ENCODE peak calls at places on chromosomes 5 and 9, in seven cellular contexts. S is psoas muscle, Y is MM.1S, F is PC-3, A is small intestine, Q is A549, M is GM12878. N is an unnamed sample.

GRCh38 chr5:93479982-93480509 is 101.0 kb downstream of the NR2F1-AS1 start:
- DNase-seq in Q (no peak), Y (no peak), S (no peak), A (no peak), F (no peak), M (no peak), N (no peak)

GRCh38 chr5:123035950-123036390 is 555 bp downstream of the PPIC start:
- DNase-seq in A (peak; percentile 66), S (peak; percentile 51), M (no peak), F (peak; percentile 39), Y (peak; percentile 12), Q (peak; percentile 70), N (peak; percentile 25)

GRCh38 chr9:69252436-69252835 is 72.6 kb upstream of the ENTREP1 start:
- DNase-seq in S (no peak), Q (no peak), Y (no peak), A (no peak), M (no peak), F (no peak), N (no peak)

GRCh38 chr9:95570150-95570549 is 53.4 kb upstream of the PTCH1 start:
- DNase-seq in S (no peak), Y (no peak), M (no peak), A (no peak), Q (no peak), F (no peak), N (no peak)

GRCh38 chr9:126724226-126724625 is 80.6 kb upstream of the ZBTB43 start:
- DNase-seq in S (no peak), M (no peak), Q (no peak), Y (no peak), A (no peak), F (peak; percentile 11), N (no peak)

GRCh38 chr5:30194595-30194994 is 998.9 kb upstream of the CDH6 start:
- DNase-seq in S (no peak), A (no peak), F (no peak), M (no peak), Q (no peak), Y (no peak), N (no peak)

GRCh38 chr5:76099286-76099702 is 16.1 kb downstream of the SV2C start:
- DNase-seq in Q (no peak), M (peak; percentile 43), Y (peak; percentile 82), A (no peak), S (no peak), F (no peak), N (no peak)

GRCh38 chr5:143514915-143515314 is 111.4 kb upstream of the NR3C1 start:
- DNase-seq in M (no peak), A (no peak), Y (peak; percentile 13), Q (no peak), F (no peak), S (no peak), N (no peak)

GRCh38 chr5:67089200-67089725 is 107.3 kb downstream of the CD180 start:
- DNase-seq in Q (no peak), S (peak; percentile 13), F (peak; percentile 54), A (no peak), M (no peak), Y (no peak), N (no peak)

DNA sequence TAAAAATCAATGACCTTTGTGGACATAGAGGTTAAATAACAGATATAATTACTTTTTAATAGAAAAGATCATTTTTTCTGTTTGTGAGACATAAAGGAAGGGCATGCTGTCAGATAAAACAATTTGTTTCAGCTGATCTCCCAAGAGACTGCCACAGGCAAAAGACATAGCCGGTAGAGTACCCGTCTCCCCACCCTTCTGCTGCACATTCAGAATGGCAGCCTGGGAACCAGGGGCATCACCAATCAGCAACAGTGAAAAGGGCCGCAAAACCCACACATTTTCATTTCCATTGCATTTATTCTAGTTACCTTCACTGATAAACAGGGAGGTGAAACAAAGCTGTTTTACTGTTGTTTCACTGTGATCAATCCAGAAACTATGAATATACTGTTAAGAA is 357.7 kb downstream of the ARRDC3 start:
- DNase-seq in M (no peak), Q (no peak), F (no peak), A (no peak), S (no peak), Y (no peak), N (no peak)
- H3K4me1 ChIP-seq in M (no peaks in the 10 kb centered on the region), Q (peaks cover 40% of the 10 kb centered on the region), F (peaks cover 8% of the 10 kb centered on the region), A (peaks cover 10% of the 10 kb centered on the region), S (peaks cover 37% of the 10 kb centered on the region), Y (no peaks in the 10 kb centered on the region), N (peaks cover 53% of the 10 kb centered on the region)

GRCh38 chr5:98913911-98914310 is 14.9 kb downstream of the CHD1 start:
- DNase-seq in A (no peak), Y (no peak), F (no peak), S (no peak), M (no peak), Q (no peak), N (no peak)
- H3K4me1 ChIP-seq in A (no peaks in the 10 kb centered on the region), Y (no peaks in the 10 kb centered on the region), F (no peaks in the 10 kb centered on the region), S (peaks cover 29% of the 10 kb centered on the region), M (no peaks in the 10 kb centered on the region), Q (peaks cover 12% of the 10 kb centered on the region), N (peaks cover 13% of the 10 kb centered on the region)

GRCh38 chr5:88248094-88248493 is 20.6 kb downstream of the TMEM161B start:
- DNase-seq in A (no peak), Y (no peak), Q (no peak), S (no peak), F (no peak), M (no peak), N (no peak)
- H3K4me1 ChIP-seq in A (peaks cover 7% of the 10 kb centered on the region), Y (no peaks in the 10 kb centered on the region), Q (peaks cover 27% of the 10 kb centered on the region), S (peaks cover 6% of the 10 kb centered on the region), F (peaks cover 37% of the 10 kb centered on the region), M (no peaks in the 10 kb centered on the region), N (peaks cover 26% of the 10 kb centered on the region)

GRCh38 chr5:6727231-6727630 is 14.0 kb downstream of the TENT4A start:
- DNase-seq in M (no peak), F (no peak), Y (no peak), A (no peak), Q (no peak), S (no peak), N (no peak)
- H3K4me1 ChIP-seq in M (peaks cover 63% of the 10 kb centered on the region), F (peaks cover 8% of the 10 kb centered on the region), Y (peaks cover 58% of the 10 kb centered on the region), A (peaks cover 21% of the 10 kb centered on the region), Q (peaks cover 30% of the 10 kb centered on the region), S (peaks cover 88% of the 10 kb centered on the region), N (peaks cover 3% of the 10 kb centered on the region)

DNA sequence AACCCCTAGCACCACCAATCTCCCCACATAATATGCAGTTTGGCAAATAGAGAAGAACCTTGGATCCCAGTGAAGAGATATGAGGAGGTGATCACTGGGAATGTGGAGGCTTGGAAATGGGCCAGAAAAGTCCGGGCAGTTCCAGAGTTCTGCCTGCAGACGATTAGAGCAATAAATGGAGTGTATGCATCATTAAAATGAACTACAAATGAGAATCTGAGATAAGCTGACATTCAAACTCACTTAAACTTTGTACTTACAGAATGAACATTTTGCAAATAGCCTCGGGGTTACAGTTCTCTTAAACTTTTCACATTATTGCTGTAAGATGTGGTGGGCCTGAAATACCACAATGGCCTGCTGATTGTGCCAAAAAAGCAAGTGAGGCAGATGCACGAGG is 23.0 kb upstream of the LHFPL2 start:
- DNase-seq in M (no peak), F (peak; percentile 17), A (peak; percentile 97), Q (peak; percentile 14), S (no peak), Y (no peak), N (peak; percentile 8)
- H3K4me1 ChIP-seq in M (no peaks in the 10 kb centered on the region), F (peaks cover 10% of the 10 kb centered on the region), A (no peaks in the 10 kb centered on the region), Q (peaks cover 44% of the 10 kb centered on the region), S (no peaks in the 10 kb centered on the region), Y (no peaks in the 10 kb centered on the region), N (no peaks in the 10 kb centered on the region)

GRCh38 chr9:38060688-38061087 is 8.3 kb downstream of the SHB start:
- DNase-seq in Q (no peak), S (no peak), F (no peak), Y (no peak), M (no peak), A (no peak), N (no peak)

GRCh38 chr9:38063363-38063707 is 5.7 kb downstream of the SHB start:
- DNase-seq in F (no peak), S (no peak), A (no peak), Q (no peak), M (no peak), Y (no peak), N (no peak)

GRCh38 chr9:38062498-38063362 is 6.3 kb downstream of the SHB start:
- DNase-seq in M (no peak), F (peak; percentile 58), S (no peak), Y (no peak), Q (no peak), A (peak; percentile 61), N (no peak)

GRCh38 chr9:38061326-38061947 is 7.6 kb downstream of the SHB start:
- DNase-seq in Q (no peak), Y (no peak), A (no peak), F (no peak), S (no peak), M (peak; percentile 65), N (no peak)

DNA sequence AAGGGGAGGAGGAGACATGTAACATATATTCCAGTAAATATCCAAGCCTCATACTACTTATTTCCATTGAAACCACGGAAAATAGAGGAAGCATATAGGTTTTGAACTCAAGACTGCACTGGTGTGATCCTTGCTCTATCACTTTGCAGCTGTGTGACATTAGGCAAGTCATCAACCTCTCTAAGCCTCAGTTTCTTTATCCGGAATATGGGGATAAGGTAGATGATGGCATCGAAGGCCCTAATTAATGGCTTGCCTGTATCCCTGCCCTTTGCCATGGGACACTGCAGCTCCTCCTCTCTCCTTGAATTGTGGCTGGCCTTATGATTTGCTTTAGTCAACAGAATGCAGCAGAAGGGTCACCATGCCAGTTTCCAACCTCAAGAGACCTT is 6.9 kb downstream of the SHB start:
- DNase-seq in A (no peak), Y (no peak), S (no peak), Q (no peak), M (no peak), F (no peak), N (no peak)
- H3K4me1 ChIP-seq in A (peaks cover 7% of the 10 kb centered on the region), Y (peaks cover 15% of the 10 kb centered on the region), S (peaks cover 75% of the 10 kb centered on the region), Q (peaks cover 96% of the 10 kb centered on the region), M (peaks cover 44% of the 10 kb centered on the region), F (peaks cover 39% of the 10 kb centered on the region), N (peaks cover 22% of the 10 kb centered on the region)

DNA sequence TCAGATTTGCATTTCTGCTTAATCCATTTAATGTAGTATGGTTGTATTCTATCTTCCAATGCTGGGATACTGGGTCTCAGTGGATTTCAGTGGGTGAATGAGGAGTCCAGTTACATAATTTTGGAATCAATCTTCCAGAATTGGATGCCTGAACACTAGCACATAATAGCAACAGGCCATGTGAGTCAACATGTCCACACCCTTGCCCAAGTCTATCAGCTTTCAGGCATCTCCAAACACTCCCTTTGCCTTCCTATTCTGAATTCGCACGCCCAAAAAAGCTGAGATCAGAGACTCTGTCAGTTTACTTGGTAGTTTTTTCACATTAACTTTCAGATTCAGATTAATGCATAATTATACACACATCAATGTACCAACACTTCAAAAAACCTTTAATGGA is 202.5 kb downstream of the TSSK1B start:
- DNase-seq in M (no peak), Q (no peak), A (no peak), S (no peak), Y (no peak), F (peak; percentile 32), N (no peak)
- H3K4me1 ChIP-seq in M (no peaks in the 10 kb centered on the region), Q (no peaks in the 10 kb centered on the region), A (no peaks in the 10 kb centered on the region), S (peaks cover 20% of the 10 kb centered on the region), Y (peaks cover 20% of the 10 kb centered on the region), F (peaks cover 29% of the 10 kb centered on the region), N (peaks cover 24% of the 10 kb centered on the region)

DNA sequence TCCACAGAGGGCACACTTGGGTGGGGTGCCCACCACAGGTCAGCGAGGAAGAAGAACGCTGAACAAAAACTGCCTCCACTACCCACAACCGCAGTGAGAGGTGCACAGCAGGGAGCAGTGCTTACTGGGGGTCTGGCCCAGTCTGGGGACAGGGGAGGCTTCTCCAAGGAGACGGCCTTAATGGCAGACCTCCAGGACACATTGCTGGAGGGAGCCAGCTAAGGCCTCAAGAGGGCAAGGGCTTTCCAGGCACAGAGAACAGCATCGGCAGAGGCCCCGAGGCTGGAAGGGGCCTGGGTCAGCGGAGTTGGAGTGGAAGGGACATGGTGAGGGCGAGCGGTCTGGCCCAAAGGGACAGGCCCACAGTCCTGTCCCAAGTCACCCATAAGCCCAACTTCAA is 8.3 kb upstream of the DPM2 start:
- DNase-seq in Q (no peak), A (no peak), F (no peak), S (no peak), M (no peak), Y (no peak), N (no peak)
- H3K4me1 ChIP-seq in Q (peaks cover 18% of the 10 kb centered on the region), A (peaks cover 2% of the 10 kb centered on the region), F (no peaks in the 10 kb centered on the region), S (peaks cover 7% of the 10 kb centered on the region), M (peaks cover 7% of the 10 kb centered on the region), Y (no peaks in the 10 kb centered on the region), N (peaks cover 4% of the 10 kb centered on the region)

N was measured in HAP-1.